ENCODE peak calls at places on chromosomes 6 and 20, in seven cellular contexts. One of them, this sample, is unnamed.

GRCh38 chr6:50305660-50306059 is 255.9 kb upstream of the DEFB112 start:
- DNase-seq in activated gamma-delta T cell: no peak
- DNase-seq in T1000: no peak
- DNase-seq in GM12865: no peak
- DNase-seq in cardiac muscle cell: no peak
- DNase-seq in MM.1S: no peak
- DNase-seq in heart right ventricle: no peak
- DNase-seq in this sample: no peak

GRCh38 chr20:9359561-9360308 is 154.7 kb upstream of the LAMP5 start:
- DNase-seq in activated gamma-delta T cell: no peak
- DNase-seq in T1000: no peak
- DNase-seq in GM12865: peak
- DNase-seq in cardiac muscle cell: peak
- DNase-seq in MM.1S: peak
- DNase-seq in heart right ventricle: peak
- DNase-seq in this sample: no peak

GRCh38 chr6:69801711-69802110 is 4.9 kb upstream of the LMBRD1 start:
- DNase-seq in activated gamma-delta T cell: no peak
- DNase-seq in T1000: no peak
- DNase-seq in GM12865: no peak
- DNase-seq in cardiac muscle cell: no peak
- DNase-seq in MM.1S: no peak
- DNase-seq in heart right ventricle: no peak
- DNase-seq in this sample: no peak

GRCh38 chr6:158286413-158286812 is 25.9 kb upstream of the TULP4 start:
- DNase-seq in activated gamma-delta T cell: no peak
- DNase-seq in T1000: no peak
- DNase-seq in GM12865: no peak
- DNase-seq in cardiac muscle cell: peak
- DNase-seq in MM.1S: no peak
- DNase-seq in heart right ventricle: no peak
- DNase-seq in this sample: no peak

GRCh38 chr6:19911223-19911622 is 74.1 kb downstream of the ID4 start:
- DNase-seq in activated gamma-delta T cell: no peak
- DNase-seq in T1000: no peak
- DNase-seq in GM12865: no peak
- DNase-seq in cardiac muscle cell: no peak
- DNase-seq in MM.1S: no peak
- DNase-seq in heart right ventricle: no peak
- DNase-seq in this sample: no peak

GRCh38 chr6:103122766-103123601 is 1729.5 kb downstream of the GRIK2 start:
- DNase-seq in activated gamma-delta T cell: no peak
- DNase-seq in T1000: no peak
- DNase-seq in GM12865: peak
- DNase-seq in cardiac muscle cell: peak
- DNase-seq in MM.1S: peak
- DNase-seq in heart right ventricle: no peak
- DNase-seq in this sample: peak

GRCh38 chr6:151702851-151703629 is 104.4 kb upstream of the ESR1 start:
- DNase-seq in activated gamma-delta T cell: no peak
- DNase-seq in T1000: no peak
- DNase-seq in GM12865: peak
- DNase-seq in cardiac muscle cell: no peak
- DNase-seq in MM.1S: no peak
- DNase-seq in heart right ventricle: no peak
- DNase-seq in this sample: no peak

GRCh38 chr6:142155895-142156757 is 9.1 kb downstream of the VTA1 start:
- DNase-seq in activated gamma-delta T cell: no peak
- DNase-seq in T1000: no peak
- DNase-seq in GM12865: no peak
- DNase-seq in cardiac muscle cell: peak
- DNase-seq in MM.1S: peak
- DNase-seq in heart right ventricle: no peak
- DNase-seq in this sample: no peak

GRCh38 chr6:44161997-44162338 is 3.3 kb downstream of the CAPN11 start:
- DNase-seq in activated gamma-delta T cell: no peak
- DNase-seq in T1000: peak
- DNase-seq in GM12865: no peak
- DNase-seq in cardiac muscle cell: no peak
- DNase-seq in MM.1S: no peak
- DNase-seq in heart right ventricle: no peak
- DNase-seq in this sample: no peak

GRCh38 chr6:551405-551804 is 105.5 kb downstream of the HUS1B start:
- DNase-seq in activated gamma-delta T cell: no peak
- DNase-seq in T1000: no peak
- DNase-seq in GM12865: peak
- DNase-seq in cardiac muscle cell: peak
- DNase-seq in MM.1S: no peak
- DNase-seq in heart right ventricle: no peak
- DNase-seq in this sample: no peak

GRCh38 chr20:3045042-3045815 is 623 bp upstream of the MRPS26 start:
- DNase-seq in activated gamma-delta T cell: peak
- DNase-seq in T1000: peak
- DNase-seq in GM12865: peak
- DNase-seq in cardiac muscle cell: peak
- DNase-seq in MM.1S: peak
- DNase-seq in heart right ventricle: no peak
- DNase-seq in this sample: no peak

GRCh38 chr6:131038612-131039344 is 24.3 kb downstream of the EPB41L2 start:
- DNase-seq in activated gamma-delta T cell: no peak
- DNase-seq in T1000: no peak
- DNase-seq in GM12865: no peak
- DNase-seq in cardiac muscle cell: no peak
- DNase-seq in MM.1S: no peak
- DNase-seq in heart right ventricle: no peak
- DNase-seq in this sample: no peak

GRCh38 chr20:61780066-61780465 is 285.6 kb downstream of the TAF4 start:
- DNase-seq in activated gamma-delta T cell: no peak
- DNase-seq in T1000: no peak
- DNase-seq in GM12865: no peak
- DNase-seq in cardiac muscle cell: no peak
- DNase-seq in MM.1S: no peak
- DNase-seq in heart right ventricle: no peak
- DNase-seq in this sample: no peak

GRCh38 chr6:128280960-128281359 is 239.4 kb downstream of the PTPRK start:
- DNase-seq in activated gamma-delta T cell: no peak
- DNase-seq in T1000: no peak
- DNase-seq in GM12865: no peak
- DNase-seq in cardiac muscle cell: no peak
- DNase-seq in MM.1S: no peak
- DNase-seq in heart right ventricle: no peak
- DNase-seq in this sample: no peak

GRCh38 chr6:144647971-144648651 is 363.0 kb downstream of the UTRN start:
- DNase-seq in activated gamma-delta T cell: no peak
- DNase-seq in T1000: no peak
- DNase-seq in GM12865: no peak
- DNase-seq in cardiac muscle cell: no peak
- DNase-seq in MM.1S: no peak
- DNase-seq in heart right ventricle: no peak
- DNase-seq in this sample: no peak

GRCh38 chr6:140855520-140855919 is 1277.2 kb upstream of the GJE1 start:
- DNase-seq in activated gamma-delta T cell: no peak
- DNase-seq in T1000: no peak
- DNase-seq in GM12865: no peak
- DNase-seq in cardiac muscle cell: no peak
- DNase-seq in MM.1S: no peak
- DNase-seq in heart right ventricle: no peak
- DNase-seq in this sample: no peak

GRCh38 chr6:37514377-37514776 is 14.7 kb upstream of the CCDC167 start:
- DNase-seq in activated gamma-delta T cell: no peak
- DNase-seq in T1000: peak
- DNase-seq in GM12865: no peak
- DNase-seq in cardiac muscle cell: no peak
- DNase-seq in MM.1S: no peak
- DNase-seq in heart right ventricle: no peak
- DNase-seq in this sample: no peak

GRCh38 chr20:49951160-49951559 is 15.0 kb downstream of the RNF114 start:
- DNase-seq in activated gamma-delta T cell: no peak
- DNase-seq in T1000: no peak
- DNase-seq in GM12865: no peak
- DNase-seq in cardiac muscle cell: peak
- DNase-seq in MM.1S: no peak
- DNase-seq in heart right ventricle: no peak
- DNase-seq in this sample: no peak

This sample was measured in lung.